ENCODE peak calls at places on chromosomes 7 and 10, in ten cellular contexts. One of them, this sample, is unnamed.

GRCh38 chr10:70472799-70473452 is 5.6 kb upstream of the PALD1 start:
- DNase-seq in spleen: no peak
- DNase-seq in cardiac muscle cell: no peak
- DNase-seq in BE2C: no peak
- DNase-seq in adrenal gland: no peak
- DNase-seq in uterus: no peak
- DNase-seq in HCT116: no peak
- DNase-seq in heart left ventricle: no peak
- DNase-seq in A549: no peak
- DNase-seq in heart right ventricle: no peak
- DNase-seq in this sample: no peak

GRCh38 chr7:41730668-41731067 is 27.8 kb upstream of the INHBA start:
- DNase-seq in spleen: no peak
- DNase-seq in cardiac muscle cell: no peak
- DNase-seq in BE2C: no peak
- DNase-seq in adrenal gland: no peak
- DNase-seq in uterus: no peak
- DNase-seq in HCT116: no peak
- DNase-seq in heart left ventricle: no peak
- DNase-seq in A549: no peak
- DNase-seq in heart right ventricle: no peak
- DNase-seq in this sample: no peak

GRCh38 chr10:80523776-80524175 is 13.9 kb upstream of the SH2D4B start:
- DNase-seq in spleen: no peak
- DNase-seq in cardiac muscle cell: no peak
- DNase-seq in BE2C: no peak
- DNase-seq in adrenal gland: peak; percentile 10
- DNase-seq in uterus: no peak
- DNase-seq in HCT116: no peak
- DNase-seq in heart left ventricle: no peak
- DNase-seq in A549: no peak
- DNase-seq in heart right ventricle: no peak
- DNase-seq in this sample: no peak

GRCh38 chr7:44099669-44100068 is 4.5 kb upstream of the AEBP1 start:
- DNase-seq in spleen: no peak
- DNase-seq in cardiac muscle cell: no peak
- DNase-seq in BE2C: no peak
- DNase-seq in adrenal gland: no peak
- DNase-seq in uterus: no peak
- DNase-seq in HCT116: no peak
- DNase-seq in heart left ventricle: no peak
- DNase-seq in A549: no peak
- DNase-seq in heart right ventricle: no peak
- DNase-seq in this sample: no peak

GRCh38 chr10:75111906-75112703 is 649 bp downstream of the SAMD8 start:
- DNase-seq in spleen: peak; percentile 91
- DNase-seq in cardiac muscle cell: peak; percentile 64
- DNase-seq in BE2C: peak; percentile 42
- DNase-seq in adrenal gland: peak; percentile 65
- DNase-seq in uterus: peak; percentile 62
- DNase-seq in HCT116: peak; percentile 1
- DNase-seq in heart left ventricle: peak; percentile 53
- DNase-seq in A549: peak; percentile 60
- DNase-seq in heart right ventricle: peak; percentile 49
- DNase-seq in this sample: peak; percentile 70

GRCh38 chr7:23331132-23331531 is 32.0 kb downstream of the MALSU1 start:
- DNase-seq in spleen: no peak
- DNase-seq in cardiac muscle cell: no peak
- DNase-seq in BE2C: no peak
- DNase-seq in adrenal gland: no peak
- DNase-seq in uterus: no peak
- DNase-seq in HCT116: no peak
- DNase-seq in heart left ventricle: no peak
- DNase-seq in A549: no peak
- DNase-seq in heart right ventricle: no peak
- DNase-seq in this sample: no peak

GRCh38 chr10:20327954-20328353 is 511.7 kb downstream of the PLXDC2 start:
- DNase-seq in spleen: no peak
- DNase-seq in cardiac muscle cell: no peak
- DNase-seq in BE2C: no peak
- DNase-seq in adrenal gland: no peak
- DNase-seq in uterus: no peak
- DNase-seq in HCT116: no peak
- DNase-seq in heart left ventricle: no peak
- DNase-seq in A549: no peak
- DNase-seq in heart right ventricle: no peak
- DNase-seq in this sample: no peak

GRCh38 chr10:114432704-114433103 is 28.4 kb upstream of the AFAP1L2 start:
- DNase-seq in spleen: no peak
- DNase-seq in cardiac muscle cell: peak; percentile 62
- DNase-seq in BE2C: no peak
- DNase-seq in adrenal gland: no peak
- DNase-seq in uterus: no peak
- DNase-seq in HCT116: no peak
- DNase-seq in heart left ventricle: no peak
- DNase-seq in A549: no peak
- DNase-seq in heart right ventricle: no peak
- DNase-seq in this sample: no peak

GRCh38 chr7:38367301-38367700 is 93.9 kb upstream of the TARP start:
- DNase-seq in spleen: no peak
- DNase-seq in cardiac muscle cell: no peak
- DNase-seq in BE2C: no peak
- DNase-seq in adrenal gland: no peak
- DNase-seq in uterus: no peak
- DNase-seq in HCT116: no peak
- DNase-seq in heart left ventricle: no peak
- DNase-seq in A549: no peak
- DNase-seq in heart right ventricle: no peak
- DNase-seq in this sample: no peak

GRCh38 chr10:110170142-110170887 is 37.1 kb upstream of the MXI1 start:
- DNase-seq in spleen: peak; percentile 36
- DNase-seq in cardiac muscle cell: no peak
- DNase-seq in BE2C: no peak
- DNase-seq in adrenal gland: no peak
- DNase-seq in uterus: no peak
- DNase-seq in HCT116: no peak
- DNase-seq in heart left ventricle: peak; percentile 41
- DNase-seq in A549: no peak
- DNase-seq in heart right ventricle: no peak
- DNase-seq in this sample: no peak

GRCh38 chr10:110169586-110169985 is 37.8 kb upstream of the MXI1 start:
- DNase-seq in spleen: no peak
- DNase-seq in cardiac muscle cell: no peak
- DNase-seq in BE2C: no peak
- DNase-seq in adrenal gland: no peak
- DNase-seq in uterus: no peak
- DNase-seq in HCT116: no peak
- DNase-seq in heart left ventricle: no peak
- DNase-seq in A549: no peak
- DNase-seq in heart right ventricle: no peak
- DNase-seq in this sample: no peak

GRCh38 chr10:110174201-110174600 is 33.2 kb upstream of the MXI1 start:
- DNase-seq in spleen: no peak
- DNase-seq in cardiac muscle cell: no peak
- DNase-seq in BE2C: no peak
- DNase-seq in adrenal gland: no peak
- DNase-seq in uterus: no peak
- DNase-seq in HCT116: no peak
- DNase-seq in heart left ventricle: no peak
- DNase-seq in A549: no peak
- DNase-seq in heart right ventricle: no peak
- DNase-seq in this sample: no peak

GRCh38 chr10:110171032-110171431 is 36.4 kb upstream of the MXI1 start:
- DNase-seq in spleen: peak; percentile 20
- DNase-seq in cardiac muscle cell: no peak
- DNase-seq in BE2C: no peak
- DNase-seq in adrenal gland: no peak
- DNase-seq in uterus: no peak
- DNase-seq in HCT116: no peak
- DNase-seq in heart left ventricle: no peak
- DNase-seq in A549: no peak
- DNase-seq in heart right ventricle: no peak
- DNase-seq in this sample: no peak

GRCh38 chr10:110172155-110172554 is 35.2 kb upstream of the MXI1 start:
- DNase-seq in spleen: no peak
- DNase-seq in cardiac muscle cell: no peak
- DNase-seq in BE2C: no peak
- DNase-seq in adrenal gland: no peak
- DNase-seq in uterus: no peak
- DNase-seq in HCT116: no peak
- DNase-seq in heart left ventricle: no peak
- DNase-seq in A549: peak; percentile 23
- DNase-seq in heart right ventricle: no peak
- DNase-seq in this sample: no peak
- H3K4me1 ChIP-seq in spleen: peaks cover 44% of the 10 kb centered on the region
- H3K4me1 ChIP-seq in cardiac muscle cell: peaks cover 32% of the 10 kb centered on the region
- H3K4me1 ChIP-seq in BE2C: no peaks in the 10 kb centered on the region
- H3K4me1 ChIP-seq in adrenal gland: no peaks in the 10 kb centered on the region
- H3K4me1 ChIP-seq in uterus: no peaks in the 10 kb centered on the region
- H3K4me1 ChIP-seq in HCT116: peaks cover 10% of the 10 kb centered on the region
- H3K4me1 ChIP-seq in heart left ventricle: peaks cover 22% of the 10 kb centered on the region
- H3K4me1 ChIP-seq in A549: peaks cover 17% of the 10 kb centered on the region
- H3K4me1 ChIP-seq in heart right ventricle: peaks cover 65% of the 10 kb centered on the region
- H3K4me1 ChIP-seq in this sample: no peaks in the 10 kb centered on the region

DNA sequence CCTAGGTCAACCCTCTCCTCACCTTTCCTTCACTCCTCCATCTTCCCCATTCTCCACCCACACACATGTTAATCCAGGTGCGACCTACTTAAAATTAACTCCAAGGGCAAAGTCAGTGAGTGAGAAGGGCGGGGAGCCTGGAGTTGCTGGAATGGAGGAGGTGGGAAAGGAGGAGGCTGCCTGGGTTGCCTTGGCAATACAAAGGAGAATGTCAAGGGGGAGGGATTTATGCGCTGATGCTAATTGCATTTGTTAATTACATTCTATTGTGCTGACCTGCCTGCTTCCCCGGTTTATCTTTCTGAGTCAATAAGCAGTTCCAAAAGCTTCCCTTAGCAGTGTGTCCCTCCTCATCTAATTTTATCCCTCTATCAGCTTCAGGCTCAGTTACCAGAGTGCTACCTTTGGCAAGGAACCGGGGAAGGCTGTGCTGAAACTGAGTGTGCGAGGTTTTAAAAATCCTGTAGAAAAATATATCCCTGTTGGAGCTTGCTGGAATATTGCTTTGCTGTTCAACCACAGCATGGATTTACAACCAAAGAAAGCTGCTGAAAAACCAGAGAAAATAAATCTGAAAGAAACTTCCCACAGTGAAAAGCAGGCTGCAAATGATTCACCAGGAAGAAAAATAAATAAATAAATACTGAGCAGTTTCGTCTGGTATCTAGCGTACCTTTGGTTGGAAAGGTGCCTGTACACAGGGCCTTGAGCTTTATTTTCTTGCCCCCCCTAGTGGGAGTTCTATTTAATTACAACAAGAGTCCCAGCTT is 113.2 kb upstream of the DGKB start:
- DNase-seq in spleen: no peak
- DNase-seq in cardiac muscle cell: peak; percentile 85
- DNase-seq in BE2C: peak; percentile 56
- DNase-seq in adrenal gland: peak; percentile 59
- DNase-seq in uterus: peak; percentile 44
- DNase-seq in HCT116: peak; percentile 87
- DNase-seq in heart left ventricle: peak; percentile 31
- DNase-seq in A549: peak; percentile 69
- DNase-seq in heart right ventricle: peak; percentile 8
- DNase-seq in this sample: peak; percentile 24
- TF ChIP-seq CTCF in spleen: peak; percentile 60
- TF ChIP-seq CTCF in cardiac muscle cell: peak; percentile 68
- TF ChIP-seq CTCF in BE2C: peak; percentile 76
- TF ChIP-seq CTCF in adrenal gland: peak; percentile 47
- TF ChIP-seq CTCF in uterus: peak; percentile 54
- TF ChIP-seq CTCF in HCT116: peak; percentile 67
- TF ChIP-seq CTCF in heart left ventricle: peak; percentile 72
- TF ChIP-seq CTCF in A549: peak; percentile 66
- TF ChIP-seq CTCF in heart right ventricle: peak; percentile 79
- TF ChIP-seq CTCF in this sample: peak; percentile 28

DNA sequence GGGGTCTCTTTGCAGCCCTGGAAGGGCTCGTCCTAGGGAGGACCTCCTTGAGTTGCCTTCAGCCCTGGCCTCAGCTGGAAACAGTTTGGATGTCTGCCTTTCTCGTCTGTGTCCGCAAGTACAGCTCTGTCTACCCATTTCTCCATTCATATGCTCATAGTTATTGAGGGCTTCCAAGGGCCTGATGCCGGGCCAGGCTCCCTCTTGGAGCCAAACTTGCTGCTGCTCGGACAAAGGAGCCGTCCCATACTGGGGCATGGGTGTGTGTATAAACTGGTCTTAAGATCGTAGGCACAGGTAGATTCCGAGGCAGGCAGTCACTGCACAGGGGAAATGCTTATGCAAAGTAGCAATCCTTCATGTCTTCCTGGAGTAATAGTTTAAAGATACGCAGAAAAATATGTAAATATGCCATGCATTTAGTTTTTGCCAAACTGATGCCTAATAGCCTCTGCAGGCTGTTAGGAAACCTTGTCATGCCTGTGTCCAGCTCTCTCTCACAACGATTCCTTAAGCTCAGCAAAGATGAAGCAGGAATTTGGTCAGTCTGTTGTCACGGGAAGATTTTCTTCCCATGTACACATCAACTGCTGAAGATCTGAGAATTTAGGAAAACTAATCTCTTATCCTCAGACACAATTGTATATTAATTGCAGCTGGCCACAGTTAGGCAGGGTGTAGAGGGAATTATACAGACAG is 116.9 kb upstream of the BTBD16 start:
- DNase-seq in spleen: peak; percentile 10
- DNase-seq in cardiac muscle cell: no peak
- DNase-seq in BE2C: no peak
- DNase-seq in adrenal gland: no peak
- DNase-seq in uterus: no peak
- DNase-seq in HCT116: no peak
- DNase-seq in heart left ventricle: no peak
- DNase-seq in A549: no peak
- DNase-seq in heart right ventricle: no peak
- DNase-seq in this sample: no peak
- H3K4me1 ChIP-seq in spleen: peaks cover 9% of the 10 kb centered on the region
- H3K4me1 ChIP-seq in cardiac muscle cell: peaks cover 27% of the 10 kb centered on the region
- H3K4me1 ChIP-seq in BE2C: peaks cover 3% of the 10 kb centered on the region
- H3K4me1 ChIP-seq in adrenal gland: no peaks in the 10 kb centered on the region
- H3K4me1 ChIP-seq in uterus: peaks cover 8% of the 10 kb centered on the region
- H3K4me1 ChIP-seq in HCT116: no peaks in the 10 kb centered on the region
- H3K4me1 ChIP-seq in heart left ventricle: peaks cover 52% of the 10 kb centered on the region
- H3K4me1 ChIP-seq in A549: peaks cover 13% of the 10 kb centered on the region
- H3K4me1 ChIP-seq in heart right ventricle: peaks cover 72% of the 10 kb centered on the region
- H3K4me1 ChIP-seq in this sample: peaks cover 6% of the 10 kb centered on the region

DNA sequence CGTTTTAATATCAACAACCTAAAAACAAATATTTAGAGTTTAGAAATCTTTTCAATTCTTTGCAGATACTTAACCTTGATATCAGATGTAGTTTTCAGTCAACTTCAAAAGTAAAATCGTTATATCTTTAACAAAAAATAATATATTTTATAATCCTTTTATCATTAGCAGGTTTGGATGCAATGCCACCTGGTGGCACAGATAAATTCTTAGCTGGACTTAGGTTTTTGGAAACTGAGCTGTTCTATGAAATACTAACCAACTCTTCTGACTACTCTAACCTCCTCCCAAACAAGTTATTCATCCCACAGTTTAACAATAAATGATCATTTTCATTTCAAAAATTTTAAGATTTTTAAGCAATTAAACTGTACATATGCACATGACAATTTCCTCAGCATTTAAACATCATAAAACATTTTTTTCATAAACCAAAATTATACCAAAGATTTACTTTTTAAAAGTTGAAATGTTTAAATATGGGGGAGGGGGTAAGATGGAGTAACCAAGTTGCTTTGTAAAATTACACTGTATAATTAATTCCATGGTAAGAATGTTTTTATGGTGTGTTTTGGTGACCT is 56.9 kb downstream of the HIBADH start:
- DNase-seq in spleen: no peak
- DNase-seq in cardiac muscle cell: peak; percentile 47
- DNase-seq in BE2C: no peak
- DNase-seq in adrenal gland: no peak
- DNase-seq in uterus: no peak
- DNase-seq in HCT116: no peak
- DNase-seq in heart left ventricle: no peak
- DNase-seq in A549: peak; percentile 55
- DNase-seq in heart right ventricle: no peak
- DNase-seq in this sample: no peak
- TF ChIP-seq CTCF in spleen: no peak
- TF ChIP-seq CTCF in cardiac muscle cell: peak; percentile 49
- TF ChIP-seq CTCF in BE2C: peak; percentile 70
- TF ChIP-seq CTCF in adrenal gland: peak; percentile 27
- TF ChIP-seq CTCF in uterus: no peak
- TF ChIP-seq CTCF in HCT116: peak; percentile 40
- TF ChIP-seq CTCF in heart left ventricle: no peak
- TF ChIP-seq CTCF in A549: peak; percentile 84
- TF ChIP-seq CTCF in heart right ventricle: peak; percentile 27
- TF ChIP-seq CTCF in this sample: no peak

This sample was measured in ovary.